ENCODE peak calls at places on chromosome X, in eight cellular contexts. One of them, this sample, is unnamed.
A peak's percentile ranks its signal among the peaks of the same experiment; 100 is the strongest.

GRCh38 chrX:108712886-108713285 is 23.5 kb downstream of the IRS4 start:
- DNase-seq in NCI-H2029: no peak
- DNase-seq in HAP-1: no peak
- DNase-seq in mesenchymal stem cell: no peak
- DNase-seq in head of caudate nucleus: no peak
- DNase-seq in stimulated activated CD4-positive, alpha-beta T cell treated with anti-CD3 and anti-CD28 coated beads, Interleukin-2, amount 100 ng/mL, for 48 hours: no peak
- DNase-seq in M059J: no peak
- DNase-seq in myocyte: no peak
- DNase-seq in this sample: no peak

GRCh38 chrX:154396948-154397887 is 959 bp upstream of the RPL10 start:
- DNase-seq in myocyte: peak; percentile 78
- DNase-seq in HAP-1: peak; percentile 80
- DNase-seq in stimulated activated CD4-positive, alpha-beta T cell treated with anti-CD3 and anti-CD28 coated beads, Interleukin-2, amount 100 ng/mL, for 48 hours: no peak
- DNase-seq in M059J: peak; percentile 46
- DNase-seq in mesenchymal stem cell: peak; percentile 79
- DNase-seq in head of caudate nucleus: peak; percentile 56
- DNase-seq in NCI-H2029: peak; percentile 43
- DNase-seq in this sample: peak; percentile 83

GRCh38 chrX:151153086-151153485 is 23.3 kb upstream of the GPR50 start:
- DNase-seq in NCI-H2029: no peak
- DNase-seq in myocyte: no peak
- DNase-seq in mesenchymal stem cell: peak; percentile 3
- DNase-seq in HAP-1: no peak
- DNase-seq in stimulated activated CD4-positive, alpha-beta T cell treated with anti-CD3 and anti-CD28 coated beads, Interleukin-2, amount 100 ng/mL, for 48 hours: no peak
- DNase-seq in M059J: peak; percentile 85
- DNase-seq in head of caudate nucleus: peak; percentile 12
- DNase-seq in this sample: no peak

GRCh38 chrX:34884693-34885277 is 57.8 kb upstream of the FAM47B start:
- DNase-seq in head of caudate nucleus: no peak
- DNase-seq in myocyte: peak; percentile 70
- DNase-seq in HAP-1: no peak
- DNase-seq in M059J: peak; percentile 81
- DNase-seq in NCI-H2029: no peak
- DNase-seq in mesenchymal stem cell: peak; percentile 87
- DNase-seq in stimulated activated CD4-positive, alpha-beta T cell treated with anti-CD3 and anti-CD28 coated beads, Interleukin-2, amount 100 ng/mL, for 48 hours: no peak
- DNase-seq in this sample: no peak

GRCh38 chrX:23871905-23872546 is 35.7 kb downstream of the APOO start:
- DNase-seq in M059J: no peak
- DNase-seq in myocyte: no peak
- DNase-seq in NCI-H2029: no peak
- DNase-seq in head of caudate nucleus: no peak
- DNase-seq in HAP-1: no peak
- DNase-seq in stimulated activated CD4-positive, alpha-beta T cell treated with anti-CD3 and anti-CD28 coated beads, Interleukin-2, amount 100 ng/mL, for 48 hours: no peak
- DNase-seq in mesenchymal stem cell: no peak
- DNase-seq in this sample: no peak

GRCh38 chrX:29044802-29045201 is 457.6 kb downstream of the IL1RAPL1 start:
- DNase-seq in HAP-1: peak; percentile 25
- DNase-seq in head of caudate nucleus: no peak
- DNase-seq in stimulated activated CD4-positive, alpha-beta T cell treated with anti-CD3 and anti-CD28 coated beads, Interleukin-2, amount 100 ng/mL, for 48 hours: no peak
- DNase-seq in M059J: peak; percentile 2
- DNase-seq in mesenchymal stem cell: peak; percentile 1
- DNase-seq in NCI-H2029: no peak
- DNase-seq in myocyte: no peak
- DNase-seq in this sample: no peak

GRCh38 chrX:47200385-47201150 is 6.9 kb downstream of the UBA1 start:
- DNase-seq in HAP-1: no peak
- DNase-seq in M059J: no peak
- DNase-seq in stimulated activated CD4-positive, alpha-beta T cell treated with anti-CD3 and anti-CD28 coated beads, Interleukin-2, amount 100 ng/mL, for 48 hours: no peak
- DNase-seq in mesenchymal stem cell: no peak
- DNase-seq in myocyte: peak; percentile 94
- DNase-seq in NCI-H2029: no peak
- DNase-seq in head of caudate nucleus: no peak
- DNase-seq in this sample: peak; percentile 55

GRCh38 chrX:68677998-68678397 is 30.5 kb downstream of the STARD8 start:
- DNase-seq in stimulated activated CD4-positive, alpha-beta T cell treated with anti-CD3 and anti-CD28 coated beads, Interleukin-2, amount 100 ng/mL, for 48 hours: no peak
- DNase-seq in mesenchymal stem cell: no peak
- DNase-seq in HAP-1: no peak
- DNase-seq in head of caudate nucleus: no peak
- DNase-seq in M059J: no peak
- DNase-seq in myocyte: peak; percentile 20
- DNase-seq in NCI-H2029: no peak
- DNase-seq in this sample: no peak

GRCh38 chrX:111086521-111087127 is 9.4 kb upstream of the PAK3 start:
- DNase-seq in HAP-1: peak; percentile 72
- DNase-seq in myocyte: no peak
- DNase-seq in mesenchymal stem cell: no peak
- DNase-seq in M059J: no peak
- DNase-seq in head of caudate nucleus: no peak
- DNase-seq in NCI-H2029: no peak
- DNase-seq in stimulated activated CD4-positive, alpha-beta T cell treated with anti-CD3 and anti-CD28 coated beads, Interleukin-2, amount 100 ng/mL, for 48 hours: no peak
- DNase-seq in this sample: no peak

GRCh38 chrX:49029876-49030275 is 13.3 kb downstream of the TFE3 start:
- DNase-seq in myocyte: no peak
- DNase-seq in stimulated activated CD4-positive, alpha-beta T cell treated with anti-CD3 and anti-CD28 coated beads, Interleukin-2, amount 100 ng/mL, for 48 hours: no peak
- DNase-seq in M059J: peak; percentile 15
- DNase-seq in HAP-1: no peak
- DNase-seq in head of caudate nucleus: no peak
- DNase-seq in NCI-H2029: no peak
- DNase-seq in mesenchymal stem cell: no peak
- DNase-seq in this sample: peak; percentile 69

GRCh38 chrX:136130931-136131843 is 16.1 kb upstream of the FHL1 start:
- DNase-seq in myocyte: peak; percentile 60
- DNase-seq in stimulated activated CD4-positive, alpha-beta T cell treated with anti-CD3 and anti-CD28 coated beads, Interleukin-2, amount 100 ng/mL, for 48 hours: no peak
- DNase-seq in NCI-H2029: no peak
- DNase-seq in HAP-1: no peak
- DNase-seq in M059J: peak; percentile 99
- DNase-seq in mesenchymal stem cell: peak; percentile 84
- DNase-seq in head of caudate nucleus: no peak
- DNase-seq in this sample: no peak

GRCh38 chrX:77298790-77299189 is 148.4 kb upstream of the FGF16 start:
- DNase-seq in NCI-H2029: no peak
- DNase-seq in M059J: no peak
- DNase-seq in stimulated activated CD4-positive, alpha-beta T cell treated with anti-CD3 and anti-CD28 coated beads, Interleukin-2, amount 100 ng/mL, for 48 hours: no peak
- DNase-seq in head of caudate nucleus: no peak
- DNase-seq in HAP-1: no peak
- DNase-seq in mesenchymal stem cell: no peak
- DNase-seq in myocyte: no peak
- DNase-seq in this sample: no peak

GRCh38 chrX:148161661-148162060 is 180.5 kb downstream of the FMR1NB start:
- DNase-seq in head of caudate nucleus: no peak
- DNase-seq in stimulated activated CD4-positive, alpha-beta T cell treated with anti-CD3 and anti-CD28 coated beads, Interleukin-2, amount 100 ng/mL, for 48 hours: no peak
- DNase-seq in mesenchymal stem cell: no peak
- DNase-seq in M059J: no peak
- DNase-seq in NCI-H2029: no peak
- DNase-seq in HAP-1: no peak
- DNase-seq in myocyte: no peak
- DNase-seq in this sample: no peak

GRCh38 chrX:10230222-10230621 is 73.4 kb downstream of the CLCN4 start:
- DNase-seq in mesenchymal stem cell: no peak
- DNase-seq in myocyte: no peak
- DNase-seq in stimulated activated CD4-positive, alpha-beta T cell treated with anti-CD3 and anti-CD28 coated beads, Interleukin-2, amount 100 ng/mL, for 48 hours: no peak
- DNase-seq in M059J: no peak
- DNase-seq in NCI-H2029: no peak
- DNase-seq in head of caudate nucleus: no peak
- DNase-seq in HAP-1: no peak
- DNase-seq in this sample: no peak

GRCh38 chrX:46582964-46583363 is 9.4 kb downstream of the CHST7 start:
- DNase-seq in mesenchymal stem cell: peak; percentile 68
- DNase-seq in M059J: peak; percentile 86
- DNase-seq in stimulated activated CD4-positive, alpha-beta T cell treated with anti-CD3 and anti-CD28 coated beads, Interleukin-2, amount 100 ng/mL, for 48 hours: no peak
- DNase-seq in NCI-H2029: no peak
- DNase-seq in head of caudate nucleus: no peak
- DNase-seq in HAP-1: peak; percentile 99
- DNase-seq in myocyte: peak; percentile 61
- DNase-seq in this sample: no peak

GRCh38 chrX:136907626-136908025 is 27.1 kb upstream of the RBMX start:
- DNase-seq in HAP-1: no peak
- DNase-seq in NCI-H2029: peak; percentile 22
- DNase-seq in mesenchymal stem cell: no peak
- DNase-seq in myocyte: no peak
- DNase-seq in M059J: no peak
- DNase-seq in stimulated activated CD4-positive, alpha-beta T cell treated with anti-CD3 and anti-CD28 coated beads, Interleukin-2, amount 100 ng/mL, for 48 hours: no peak
- DNase-seq in head of caudate nucleus: peak; percentile 3
- DNase-seq in this sample: no peak

GRCh38 chrX:104013606-104014005 is at the start of gene H2BW1:
- DNase-seq in stimulated activated CD4-positive, alpha-beta T cell treated with anti-CD3 and anti-CD28 coated beads, Interleukin-2, amount 100 ng/mL, for 48 hours: no peak
- DNase-seq in myocyte: no peak
- DNase-seq in NCI-H2029: no peak
- DNase-seq in mesenchymal stem cell: no peak
- DNase-seq in head of caudate nucleus: no peak
- DNase-seq in HAP-1: no peak
- DNase-seq in M059J: no peak
- DNase-seq in this sample: no peak

GRCh38 chrX:2548731-2549423 is 48.1 kb upstream of the DHRSX start:
- DNase-seq in myocyte: no peak
- DNase-seq in stimulated activated CD4-positive, alpha-beta T cell treated with anti-CD3 and anti-CD28 coated beads, Interleukin-2, amount 100 ng/mL, for 48 hours: no peak
- DNase-seq in M059J: no peak
- DNase-seq in HAP-1: peak; percentile 97
- DNase-seq in mesenchymal stem cell: no peak
- DNase-seq in NCI-H2029: no peak
- DNase-seq in head of caudate nucleus: no peak
- DNase-seq in this sample: no peak